ENCODE peak calls at places on chromosomes 13 and 19, in eight cellular contexts. L is amygdala; U is activated CD8-positive, alpha-beta memory T cell treated with anti-CD3 and anti-CD28 coated beads for 1 hour; J is T-helper 1 cell; O is GM12891; D is activated CD4-positive, alpha-beta T cell treated with anti-CD3 and anti-CD28 coated beads, Interleukin-2, amount 50 U/mL, for 1 hour; R is right lobe of liver; A is cerebellar nuclear complex. G is an unnamed sample.

GRCh38 chr19:38656171-38656981 is 8.9 kb downstream of the ACTN4 start:
- DNase-seq in A (no peak), R (no peak), D (peak), U (no peak), L (peak), O (no peak), J (peak), G (no peak)

GRCh38 chr13:97344250-97345175 is 89.5 kb upstream of the RAP2A start:
- DNase-seq in O (no peak), U (no peak), A (peak), J (peak), L (peak), R (peak), D (peak), G (no peak)

GRCh38 chr19:14113762-14114414 is 3.7 kb downstream of the PRKACA start:
- DNase-seq in J (peak), O (no peak), R (peak), D (peak), U (no peak), A (no peak), L (no peak), G (no peak)

GRCh38 chr13:36430247-36431203 is 1.8 kb upstream of the CCNA1 start:
- DNase-seq in U (no peak), D (no peak), A (no peak), J (no peak), L (no peak), O (no peak), R (no peak), G (no peak)

GRCh38 chr13:25980255-25980654 is 71.6 kb downstream of the SHISA2 start:
- DNase-seq in R (no peak), J (no peak), L (no peak), A (no peak), O (no peak), D (no peak), U (no peak), G (no peak)

GRCh38 chr13:53953205-53953604 is 924.6 kb downstream of the OLFM4 start:
- DNase-seq in U (no peak), A (no peak), L (no peak), O (no peak), D (no peak), R (no peak), J (no peak), G (no peak)

GRCh38 chr19:56117376-56117884 is 3.7 kb downstream of the ZNF787 start:
- DNase-seq in O (no peak), L (no peak), J (no peak), A (no peak), R (no peak), D (no peak), U (no peak), G (no peak)

GRCh38 chr13:31919241-31919640 is 112.3 kb upstream of the FRY start:
- DNase-seq in A (no peak), R (no peak), J (no peak), O (no peak), U (no peak), L (no peak), D (no peak), G (no peak)

GRCh38 chr19:12668937-12669271 is 2.3 kb downstream of the WDR83 start:
- DNase-seq in U (peak), D (peak), J (peak), R (peak), O (no peak), L (no peak), A (no peak), G (no peak)

GRCh38 chr19:23972161-23972560 is 57.5 kb downstream of the ZNF726 start:
- DNase-seq in A (no peak), J (no peak), L (no peak), R (no peak), D (no peak), O (no peak), U (no peak), G (no peak)

GRCh38 chr19:3725640-3726310 is 17.6 kb downstream of the TJP3 start:
- DNase-seq in J (no peak), U (no peak), A (no peak), R (no peak), D (no peak), L (no peak), O (no peak), G (no peak)

GRCh38 chr13:64130600-64130999 is 2715.0 kb upstream of the PCDH20 start:
- DNase-seq in J (no peak), U (no peak), R (no peak), O (no peak), L (no peak), D (no peak), A (no peak), G (peak)

GRCh38 chr13:37277435-37278144 is 172.1 kb upstream of the CSNK1A1L start:
- DNase-seq in A (no peak), U (no peak), D (no peak), O (no peak), R (no peak), L (no peak), J (no peak), G (no peak)

GRCh38 chr19:35746087-35746462 is 624 bp downstream of the PSENEN start:
- DNase-seq in A (no peak), R (no peak), J (no peak), U (no peak), L (no peak), D (no peak), O (no peak), G (no peak)

GRCh38 chr19:13396256-13397080 is 109.8 kb downstream of the CACNA1A start:
- DNase-seq in A (peak), J (peak), O (no peak), L (peak), U (no peak), D (no peak), R (peak), G (peak)